ENCODE peak calls at places on chromosomes 11 and 22, in six cellular contexts. I is GM19239, X is NCI-H460, K is left ventricle myocardium inferior, T is IMR-90, S is A549. R is an unnamed sample.
A peak's percentile ranks its signal among the peaks of the same experiment; 100 is the strongest.

GRCh38 chr11:67442504-67443398 is 525 bp downstream of the CORO1B start:
- DNase-seq in T (no peak), I (no peak), S (no peak), K (no peak), X (no peak), R (no peak)

GRCh38 chr11:126146454-126147192 is 64.8 kb downstream of the RPUSD4 start:
- DNase-seq in S (no peak), X (no peak), I (no peak), K (no peak), T (no peak), R (no peak)

GRCh38 chr11:69699213-69699612 is 4.6 kb downstream of the FGF19 start:
- DNase-seq in K (no peak), X (no peak), I (no peak), T (no peak), S (no peak), R (no peak)

GRCh38 chr11:78231962-78232459 is 43.3 kb downstream of the USP35 start:
- DNase-seq in X (no peak), T (peak; percentile 83), I (no peak), S (no peak), K (no peak), R (no peak)

GRCh38 chr22:32852346-32853251 is 51.1 kb downstream of the TIMP3 start:
- DNase-seq in I (no peak), K (peak; percentile 84), S (no peak), X (no peak), T (no peak), R (no peak)

GRCh38 chr11:123082977-123083376 is 21.0 kb upstream of the HSPA8 start:
- DNase-seq in K (no peak), I (no peak), S (no peak), T (no peak), X (no peak), R (no peak)

GRCh38 chr11:126317681-126318641 is 14.1 kb downstream of the DCPS start:
- DNase-seq in X (no peak), I (no peak), K (peak; percentile 81), S (no peak), T (peak; percentile 83), R (no peak)

GRCh38 chr11:79396674-79397073 is 44.2 kb downstream of the TENM4 start:
- DNase-seq in S (no peak), T (peak; percentile 23), X (no peak), K (no peak), I (no peak), R (no peak)

GRCh38 chr22:47622541-47622940 is 860.1 kb downstream of the TBC1D22A start:
- DNase-seq in K (no peak), S (no peak), X (no peak), I (no peak), T (no peak), R (no peak)

GRCh38 chr22:16601437-16602223 is 9.0 kb upstream of the CCT8L2 start:
- DNase-seq in S (no peak), K (peak; percentile 39), I (no peak), X (no peak), T (no peak), R (peak; percentile 66)

GRCh38 chr11:130553306-130553705 is 104.9 kb downstream of the ADAMTS15 start:
- DNase-seq in T (peak; percentile 39), I (no peak), S (no peak), K (no peak), X (no peak), R (no peak)